ENCODE peak calls at places on chromosomes 5 and 9, in nine cellular contexts. One of them, this sample, is unnamed.

GRCh38 chr5:179816401-179817070 is 4.2 kb upstream of the SQSTM1 start:
- DNase-seq in CD4-positive, alpha-beta T cell: no peak
- DNase-seq in left ventricle myocardium inferior: no peak
- DNase-seq in hepatocyte: peak; percentile 65
- DNase-seq in ovary: peak; percentile 35
- DNase-seq in SJCRH30: no peak
- DNase-seq in right lobe of liver: no peak
- DNase-seq in transverse colon: no peak
- DNase-seq in mesendoderm: no peak
- DNase-seq in this sample: peak; percentile 54

GRCh38 chr9:136441191-136441680 is 1.6 kb upstream of the INPP5E start:
- DNase-seq in transverse colon: no peak
- DNase-seq in left ventricle myocardium inferior: no peak
- DNase-seq in mesendoderm: no peak
- DNase-seq in SJCRH30: no peak
- DNase-seq in ovary: no peak
- DNase-seq in hepatocyte: no peak
- DNase-seq in right lobe of liver: no peak
- DNase-seq in CD4-positive, alpha-beta T cell: no peak
- DNase-seq in this sample: no peak

GRCh38 chr9:4090491-4090890 is 209.4 kb downstream of the GLIS3 start:
- DNase-seq in hepatocyte: no peak
- DNase-seq in right lobe of liver: no peak
- DNase-seq in CD4-positive, alpha-beta T cell: no peak
- DNase-seq in transverse colon: no peak
- DNase-seq in mesendoderm: peak; percentile 44
- DNase-seq in ovary: no peak
- DNase-seq in SJCRH30: no peak
- DNase-seq in left ventricle myocardium inferior: no peak
- DNase-seq in this sample: no peak

GRCh38 chr9:108751301-108751824 is 104.4 kb downstream of the ACTL7B start:
- DNase-seq in SJCRH30: no peak
- DNase-seq in CD4-positive, alpha-beta T cell: no peak
- DNase-seq in right lobe of liver: no peak
- DNase-seq in mesendoderm: no peak
- DNase-seq in transverse colon: no peak
- DNase-seq in hepatocyte: no peak
- DNase-seq in ovary: no peak
- DNase-seq in left ventricle myocardium inferior: no peak
- DNase-seq in this sample: no peak

GRCh38 chr9:134854541-134854981 is 26.0 kb upstream of the FCN2 start:
- DNase-seq in CD4-positive, alpha-beta T cell: no peak
- DNase-seq in right lobe of liver: no peak
- DNase-seq in left ventricle myocardium inferior: no peak
- DNase-seq in hepatocyte: no peak
- DNase-seq in SJCRH30: no peak
- DNase-seq in transverse colon: no peak
- DNase-seq in mesendoderm: no peak
- DNase-seq in ovary: no peak
- DNase-seq in this sample: no peak

GRCh38 chr9:81032030-81032572 is 657.2 kb downstream of the TLE1 start:
- DNase-seq in left ventricle myocardium inferior: no peak
- DNase-seq in SJCRH30: peak; percentile 68
- DNase-seq in hepatocyte: peak; percentile 37
- DNase-seq in mesendoderm: no peak
- DNase-seq in transverse colon: no peak
- DNase-seq in ovary: no peak
- DNase-seq in CD4-positive, alpha-beta T cell: no peak
- DNase-seq in right lobe of liver: no peak
- DNase-seq in this sample: no peak

GRCh38 chr9:83622814-83623633 is at the start of gene IDNK:
- DNase-seq in hepatocyte: peak; percentile 83
- DNase-seq in left ventricle myocardium inferior: peak; percentile 73
- DNase-seq in SJCRH30: peak; percentile 93
- DNase-seq in right lobe of liver: peak; percentile 78
- DNase-seq in CD4-positive, alpha-beta T cell: peak; percentile 51
- DNase-seq in mesendoderm: peak; percentile 78
- DNase-seq in ovary: peak; percentile 66
- DNase-seq in transverse colon: peak; percentile 79
- DNase-seq in this sample: peak; percentile 78

GRCh38 chr9:113844466-113844865 is 31.6 kb upstream of the ZNF618 start:
- DNase-seq in left ventricle myocardium inferior: no peak
- DNase-seq in transverse colon: no peak
- DNase-seq in ovary: no peak
- DNase-seq in mesendoderm: no peak
- DNase-seq in right lobe of liver: no peak
- DNase-seq in hepatocyte: no peak
- DNase-seq in SJCRH30: no peak
- DNase-seq in CD4-positive, alpha-beta T cell: no peak
- DNase-seq in this sample: no peak

GRCh38 chr9:131608469-131609115 is 63.3 kb downstream of the PRRT1B start:
- DNase-seq in ovary: peak; percentile 77
- DNase-seq in SJCRH30: peak; percentile 92
- DNase-seq in CD4-positive, alpha-beta T cell: no peak
- DNase-seq in hepatocyte: peak; percentile 84
- DNase-seq in right lobe of liver: peak; percentile 66
- DNase-seq in mesendoderm: peak; percentile 98
- DNase-seq in left ventricle myocardium inferior: peak; percentile 69
- DNase-seq in transverse colon: peak; percentile 44
- DNase-seq in this sample: peak; percentile 38

GRCh38 chr5:67549947-67550346 is 353.3 kb upstream of the CD180 start:
- DNase-seq in transverse colon: no peak
- DNase-seq in left ventricle myocardium inferior: no peak
- DNase-seq in SJCRH30: no peak
- DNase-seq in hepatocyte: no peak
- DNase-seq in mesendoderm: no peak
- DNase-seq in right lobe of liver: no peak
- DNase-seq in ovary: no peak
- DNase-seq in CD4-positive, alpha-beta T cell: no peak
- DNase-seq in this sample: no peak

GRCh38 chr5:174086751-174087150 is 41.2 kb downstream of the NSG2 start:
- DNase-seq in ovary: no peak
- DNase-seq in hepatocyte: no peak
- DNase-seq in right lobe of liver: no peak
- DNase-seq in mesendoderm: no peak
- DNase-seq in transverse colon: no peak
- DNase-seq in SJCRH30: no peak
- DNase-seq in CD4-positive, alpha-beta T cell: no peak
- DNase-seq in left ventricle myocardium inferior: no peak
- DNase-seq in this sample: no peak

GRCh38 chr5:67021522-67022316 is 174.9 kb downstream of the CD180 start:
- DNase-seq in SJCRH30: no peak
- DNase-seq in CD4-positive, alpha-beta T cell: no peak
- DNase-seq in transverse colon: no peak
- DNase-seq in hepatocyte: no peak
- DNase-seq in left ventricle myocardium inferior: no peak
- DNase-seq in ovary: no peak
- DNase-seq in mesendoderm: no peak
- DNase-seq in right lobe of liver: no peak
- DNase-seq in this sample: no peak

DNA sequence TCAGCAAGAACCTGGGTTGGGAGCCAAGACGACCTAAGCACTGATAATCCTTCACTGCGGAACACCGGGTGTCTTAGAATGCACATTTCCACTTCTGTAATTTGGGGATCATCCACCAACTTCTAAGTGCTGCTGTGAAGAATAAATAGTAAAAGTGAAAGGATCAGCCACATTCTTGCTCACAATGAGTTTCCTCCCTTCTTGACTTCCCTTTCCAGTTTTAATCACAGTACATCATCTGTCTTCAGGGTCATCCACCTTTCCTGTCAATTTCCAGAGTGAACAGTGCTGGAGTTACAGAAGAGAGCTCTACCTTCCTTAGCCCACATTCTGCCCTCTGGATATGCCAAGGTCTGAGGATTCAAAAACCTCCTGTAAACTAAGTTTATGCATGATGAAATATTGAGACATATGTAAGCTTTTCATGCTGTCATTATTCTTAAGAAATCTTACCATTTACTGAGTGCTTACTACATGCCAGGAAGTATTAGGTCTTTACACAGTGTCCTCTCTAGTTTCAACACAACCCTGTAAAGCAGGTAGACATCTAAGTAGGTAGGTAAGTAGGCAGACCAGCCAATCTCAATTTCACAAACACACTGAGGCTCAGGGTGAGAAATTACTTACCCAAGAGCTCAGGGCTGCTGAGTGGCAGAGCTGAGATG is 105.3 kb downstream of the CDK5RAP2 start:
- DNase-seq in right lobe of liver: no peak
- DNase-seq in CD4-positive, alpha-beta T cell: no peak
- DNase-seq in SJCRH30: no peak
- DNase-seq in ovary: no peak
- DNase-seq in left ventricle myocardium inferior: no peak
- DNase-seq in hepatocyte: no peak
- DNase-seq in transverse colon: no peak
- DNase-seq in mesendoderm: no peak
- DNase-seq in this sample: no peak
- H3K27ac ChIP-seq in right lobe of liver: no peak overlapping the region
- H3K27ac ChIP-seq in CD4-positive, alpha-beta T cell: no peak overlapping the region
- H3K27ac ChIP-seq in SJCRH30: no peak overlapping the region
- H3K27ac ChIP-seq in ovary: peak overlapping the region; percentile 59
- H3K27ac ChIP-seq in left ventricle myocardium inferior: peak overlapping the region; percentile 43
- H3K27ac ChIP-seq in hepatocyte: no peak overlapping the region
- H3K27ac ChIP-seq in transverse colon: no peak overlapping the region
- H3K27ac ChIP-seq in mesendoderm: no peak overlapping the region
- H3K27ac ChIP-seq in this sample: no peak overlapping the region

DNA sequence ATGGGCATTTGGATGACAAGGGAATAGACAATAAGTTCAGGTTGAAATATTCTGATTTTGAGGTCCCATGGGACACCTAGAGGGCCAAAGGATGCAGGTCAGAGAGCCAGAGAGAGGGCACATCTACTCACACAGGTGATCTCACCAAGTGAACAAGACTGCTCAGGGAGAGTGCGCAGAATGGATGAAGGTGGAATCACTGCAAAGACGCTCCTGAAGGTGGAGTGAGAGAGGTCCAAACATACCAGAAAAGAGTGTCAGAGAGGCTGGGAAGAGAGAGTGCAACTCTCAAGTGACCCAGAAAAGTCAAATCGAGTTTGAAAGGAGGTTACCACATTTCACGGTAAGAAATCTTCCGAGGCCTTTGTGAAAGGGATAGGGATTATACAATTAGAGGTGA is 173.5 kb downstream of the EPB41L4A start:
- DNase-seq in CD4-positive, alpha-beta T cell: no peak
- DNase-seq in left ventricle myocardium inferior: no peak
- DNase-seq in transverse colon: no peak
- DNase-seq in SJCRH30: no peak
- DNase-seq in right lobe of liver: no peak
- DNase-seq in hepatocyte: no peak
- DNase-seq in ovary: no peak
- DNase-seq in mesendoderm: peak; percentile 69
- DNase-seq in this sample: no peak
- H3K27ac ChIP-seq in CD4-positive, alpha-beta T cell: no peak overlapping the region
- H3K27ac ChIP-seq in left ventricle myocardium inferior: no peak overlapping the region
- H3K27ac ChIP-seq in transverse colon: no peak overlapping the region
- H3K27ac ChIP-seq in SJCRH30: no peak overlapping the region
- H3K27ac ChIP-seq in right lobe of liver: no peak overlapping the region
- H3K27ac ChIP-seq in hepatocyte: no peak overlapping the region
- H3K27ac ChIP-seq in ovary: no peak overlapping the region
- H3K27ac ChIP-seq in mesendoderm: no peak overlapping the region
- H3K27ac ChIP-seq in this sample: no peak overlapping the region

DNA sequence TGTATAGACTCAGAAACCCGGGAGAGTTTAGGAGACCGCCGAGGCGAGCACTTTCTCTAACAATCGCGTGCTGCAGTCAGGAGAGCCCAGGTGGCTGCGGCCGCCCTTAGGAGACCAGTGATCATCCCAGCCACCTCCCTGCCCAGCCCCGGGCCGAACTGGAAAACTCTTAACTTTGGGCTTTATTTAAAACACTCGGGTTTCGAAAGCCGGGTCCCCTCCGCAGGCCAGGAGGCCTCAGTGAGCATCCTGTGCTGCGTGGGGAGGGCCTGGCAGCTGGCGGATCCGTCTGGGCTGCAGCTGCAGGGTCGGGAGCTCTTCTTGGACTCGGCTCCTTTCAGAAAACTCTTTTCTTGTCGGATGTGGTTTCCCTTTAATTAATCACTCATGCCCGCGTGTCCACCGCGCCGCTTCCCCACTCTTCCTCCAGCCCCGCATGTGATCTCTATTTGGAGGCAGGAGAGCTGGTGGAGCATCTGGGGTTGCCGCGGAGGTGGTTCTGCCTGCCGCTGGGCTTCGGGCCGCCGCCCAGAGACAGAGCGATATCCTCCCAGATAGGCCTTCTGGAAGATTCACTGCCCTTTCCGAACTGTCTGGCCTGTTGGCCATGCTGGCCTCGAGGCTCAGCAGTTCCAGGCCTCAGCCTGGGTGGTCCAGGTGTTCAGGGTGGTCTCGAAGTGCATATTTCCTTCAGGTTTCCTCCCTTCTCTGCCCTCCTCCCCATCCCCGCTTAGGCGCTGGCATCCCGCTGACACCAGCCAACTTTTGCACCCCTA is 59.5 kb downstream of the TMEM174 start:
- DNase-seq in ovary: no peak
- DNase-seq in hepatocyte: no peak
- DNase-seq in transverse colon: no peak
- DNase-seq in right lobe of liver: no peak
- DNase-seq in SJCRH30: no peak
- DNase-seq in mesendoderm: peak; percentile 43
- DNase-seq in CD4-positive, alpha-beta T cell: no peak
- DNase-seq in left ventricle myocardium inferior: no peak
- DNase-seq in this sample: no peak
- H3K27ac ChIP-seq in ovary: no peak overlapping the region
- H3K27ac ChIP-seq in hepatocyte: no peak overlapping the region
- H3K27ac ChIP-seq in transverse colon: no peak overlapping the region
- H3K27ac ChIP-seq in right lobe of liver: no peak overlapping the region
- H3K27ac ChIP-seq in SJCRH30: no peak overlapping the region
- H3K27ac ChIP-seq in mesendoderm: no peak overlapping the region
- H3K27ac ChIP-seq in CD4-positive, alpha-beta T cell: no peak overlapping the region
- H3K27ac ChIP-seq in left ventricle myocardium inferior: no peak overlapping the region
- H3K27ac ChIP-seq in this sample: no peak overlapping the region

DNA sequence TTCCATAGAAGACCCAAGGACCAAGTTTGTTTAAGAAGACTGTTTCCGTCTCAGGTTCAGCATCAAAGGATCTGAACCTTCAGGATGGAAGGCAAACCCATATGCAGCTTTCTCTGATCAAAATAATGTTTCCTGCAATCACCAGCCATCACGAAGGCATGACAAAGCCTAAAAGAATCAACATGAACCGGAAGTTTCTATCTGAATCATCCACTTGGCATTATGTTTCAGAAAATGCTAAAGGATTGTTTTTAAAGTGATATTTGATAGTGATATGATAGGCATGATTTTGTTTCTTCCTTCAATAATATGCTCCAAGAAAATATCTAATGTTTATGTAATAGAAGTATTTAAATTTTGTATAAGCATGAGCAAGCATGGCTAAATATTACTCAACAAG is 219.6 kb downstream of the PLK2 start:
- DNase-seq in mesendoderm: no peak
- DNase-seq in transverse colon: no peak
- DNase-seq in CD4-positive, alpha-beta T cell: no peak
- DNase-seq in ovary: no peak
- DNase-seq in left ventricle myocardium inferior: no peak
- DNase-seq in right lobe of liver: no peak
- DNase-seq in SJCRH30: no peak
- DNase-seq in hepatocyte: no peak
- DNase-seq in this sample: no peak
- H3K27ac ChIP-seq in mesendoderm: no peak overlapping the region
- H3K27ac ChIP-seq in transverse colon: no peak overlapping the region
- H3K27ac ChIP-seq in CD4-positive, alpha-beta T cell: no peak overlapping the region
- H3K27ac ChIP-seq in ovary: no peak overlapping the region
- H3K27ac ChIP-seq in left ventricle myocardium inferior: peak overlapping the region; percentile 84
- H3K27ac ChIP-seq in right lobe of liver: no peak overlapping the region
- H3K27ac ChIP-seq in SJCRH30: no peak overlapping the region
- H3K27ac ChIP-seq in hepatocyte: no peak overlapping the region
- H3K27ac ChIP-seq in this sample: no peak overlapping the region

This sample was measured in substantia nigra.